ENCODE peak calls at places on chromosomes 7 and 10, in nine cellular contexts. O, K, Y, F, Z, P, R, D and G are unnamed samples.

GRCh38 chr7:105003275-105003674 is 10.7 kb upstream of the KMT2E start:
- DNase-seq in D (no peak), R (no peak), Y (no peak), F (no peak), O (peak; percentile 76), P (no peak), K (peak; percentile 29), Z (peak; percentile 85), G (no peak)

GRCh38 chr10:8133146-8133545 is 78.7 kb downstream of the GATA3 start:
- DNase-seq in P (no peak), Y (no peak), D (no peak), R (no peak), F (no peak), O (no peak), Z (peak; percentile 19), K (no peak), G (no peak)

GRCh38 chr10:77784856-77785255 is 141.7 kb downstream of the DLG5 start:
- DNase-seq in R (no peak), K (no peak), D (no peak), F (no peak), O (peak; percentile 64), P (peak; percentile 11), Z (peak; percentile 83), Y (no peak), G (no peak)

GRCh38 chr7:77327932-77328628 is 88.1 kb downstream of the GSAP start:
- DNase-seq in Y (peak; percentile 42), F (no peak), D (no peak), R (no peak), K (no peak), O (no peak), Z (peak; percentile 83), P (no peak), G (no peak)

GRCh38 chr10:114550756-114551290 is 107.3 kb downstream of the ABLIM1 start:
- DNase-seq in K (no peak), R (no peak), Z (peak; percentile 30), Y (no peak), D (no peak), O (peak; percentile 56), F (no peak), P (no peak), G (no peak)

GRCh38 chr7:17233643-17234397 is 64.6 kb upstream of the AHR start:
- DNase-seq in Y (no peak), Z (no peak), K (no peak), F (peak; percentile 12), R (no peak), O (no peak), P (peak; percentile 44), D (no peak), G (peak; percentile 32)

GRCh38 chr7:117085275-117085674 is 132.0 kb downstream of the ST7 start:
- DNase-seq in K (no peak), P (no peak), F (no peak), Y (no peak), R (no peak), O (no peak), Z (peak; percentile 78), D (no peak), G (no peak)

GRCh38 chr7:138889982-138890381 is 91.2 kb downstream of the KIAA1549 start:
- DNase-seq in D (no peak), P (no peak), O (no peak), Y (no peak), Z (no peak), R (no peak), K (no peak), F (no peak), G (no peak)

GRCh38 chr10:30529373-30529998 is 95.5 kb downstream of the MAP3K8 start:
- DNase-seq in F (peak; percentile 58), D (no peak), K (peak; percentile 55), O (no peak), Z (no peak), Y (peak; percentile 77), R (peak; percentile 27), P (peak; percentile 88), G (peak; percentile 37)

GRCh38 chr10:131651674-131652093 is 249.1 kb upstream of the PPP2R2D start:
- DNase-seq in D (no peak), O (no peak), R (no peak), Z (no peak), K (no peak), Y (no peak), F (no peak), P (peak; percentile 38), G (no peak)

GRCh38 chr7:159119026-159119741 is 25.5 kb downstream of the VIPR2 start:
- DNase-seq in F (no peak), P (peak; percentile 40), K (no peak), Y (no peak), R (no peak), O (no peak), Z (no peak), D (peak; percentile 83), G (no peak)

GRCh38 chr10:29748109-29748650 is 113.4 kb upstream of the SVIL start:
- DNase-seq in Z (no peak), P (no peak), K (no peak), D (no peak), O (no peak), F (no peak), Y (no peak), R (no peak), G (no peak)

GRCh38 chr10:15474671-15475070 is 103.6 kb upstream of the FAM171A1 start:
- DNase-seq in R (no peak), Y (no peak), Z (no peak), F (no peak), P (no peak), O (no peak), D (no peak), K (no peak), G (no peak)

GRCh38 chr10:19819419-19820033 is 3.3 kb downstream of the PLXDC2 start:
- DNase-seq in O (peak; percentile 76), F (no peak), Y (no peak), Z (peak; percentile 63), D (no peak), K (no peak), P (no peak), R (no peak), G (peak; percentile 80)

GRCh38 chr7:84497873-84498272 is 303.3 kb upstream of the SEMA3A start:
- DNase-seq in D (no peak), F (no peak), P (no peak), K (no peak), Z (no peak), O (no peak), Y (no peak), R (no peak), G (no peak)

GRCh38 chr7:85095357-85095756 is 91.5 kb downstream of the SEMA3D start:
- DNase-seq in F (no peak), R (no peak), D (no peak), P (no peak), Z (no peak), O (peak; percentile 41), K (no peak), Y (peak; percentile 35), G (no peak)

GRCh38 chr10:76282122-76283030 is 851.0 kb downstream of the LRMDA start:
- DNase-seq in P (no peak), Y (no peak), Z (no peak), K (no peak), D (no peak), R (no peak), O (peak; percentile 50), F (no peak), G (no peak)